ENCODE peak calls at places on chromosomes 4 and X, in eight cellular contexts. One of them, this sample, is unnamed. For H3K9me3 and H3K27me3, the result is how much of the 10 kb centered on the place peaks cover.

GRCh38 chrX:10041383-10041782 is 74.2 kb downstream of the CLDN34 start:
- DNase-seq in ovary: no peak
- DNase-seq in tibial nerve: no peak
- DNase-seq in tibial artery: no peak
- DNase-seq in right lobe of liver: no peak
- DNase-seq in CD4-positive, alpha-beta T cell: no peak
- DNase-seq in cardiac muscle cell: no peak
- DNase-seq in K562: no peak
- DNase-seq in this sample: no peak

GRCh38 chr4:166174717-166175510 is 301.9 kb downstream of the TLL1 start:
- DNase-seq in ovary: no peak
- DNase-seq in tibial nerve: no peak
- DNase-seq in tibial artery: no peak
- DNase-seq in right lobe of liver: no peak
- DNase-seq in CD4-positive, alpha-beta T cell: no peak
- DNase-seq in cardiac muscle cell: peak
- DNase-seq in K562: no peak
- DNase-seq in this sample: no peak

GRCh38 chr4:174764105-174764729 is 64.8 kb downstream of the GLRA3 start:
- DNase-seq in ovary: no peak
- DNase-seq in tibial nerve: no peak
- DNase-seq in tibial artery: no peak
- DNase-seq in right lobe of liver: no peak
- DNase-seq in CD4-positive, alpha-beta T cell: no peak
- DNase-seq in cardiac muscle cell: peak
- DNase-seq in K562: peak
- DNase-seq in this sample: no peak

GRCh38 chrX:74061879-74062278 is 242.1 kb upstream of the ZCCHC13 start:
- DNase-seq in ovary: no peak
- DNase-seq in tibial nerve: no peak
- DNase-seq in tibial artery: no peak
- DNase-seq in right lobe of liver: no peak
- DNase-seq in CD4-positive, alpha-beta T cell: no peak
- DNase-seq in cardiac muscle cell: no peak
- DNase-seq in K562: no peak
- DNase-seq in this sample: no peak

GRCh38 chrX:23317799-23318724 is 16.6 kb upstream of the PTCHD1 start:
- DNase-seq in ovary: no peak
- DNase-seq in tibial nerve: no peak
- DNase-seq in tibial artery: no peak
- DNase-seq in right lobe of liver: no peak
- DNase-seq in CD4-positive, alpha-beta T cell: peak
- DNase-seq in cardiac muscle cell: peak
- DNase-seq in K562: peak
- DNase-seq in this sample: no peak

GRCh38 chrX:2266445-2267349 is 234.1 kb downstream of the DHRSX start:
- DNase-seq in ovary: no peak
- DNase-seq in tibial nerve: no peak
- DNase-seq in tibial artery: no peak
- DNase-seq in right lobe of liver: no peak
- DNase-seq in CD4-positive, alpha-beta T cell: no peak
- DNase-seq in cardiac muscle cell: no peak
- DNase-seq in K562: no peak
- DNase-seq in this sample: no peak

GRCh38 chrX:115345654-115346014 is 56.1 kb downstream of the LUZP4 start:
- DNase-seq in ovary: no peak
- DNase-seq in tibial nerve: no peak
- DNase-seq in tibial artery: no peak
- DNase-seq in right lobe of liver: no peak
- DNase-seq in CD4-positive, alpha-beta T cell: no peak
- DNase-seq in cardiac muscle cell: no peak
- DNase-seq in K562: no peak
- DNase-seq in this sample: no peak

GRCh38 chr4:3297066-3297859 is 4.4 kb downstream of the RGS12 start:
- DNase-seq in ovary: no peak
- DNase-seq in tibial nerve: no peak
- DNase-seq in tibial artery: peak
- DNase-seq in right lobe of liver: peak
- DNase-seq in CD4-positive, alpha-beta T cell: no peak
- DNase-seq in cardiac muscle cell: no peak
- DNase-seq in K562: no peak
- DNase-seq in this sample: no peak

GRCh38 chrX:129318375-129318774 is 204.9 kb downstream of the SMARCA1 start:
- DNase-seq in ovary: no peak
- DNase-seq in tibial nerve: no peak
- DNase-seq in tibial artery: no peak
- DNase-seq in right lobe of liver: no peak
- DNase-seq in CD4-positive, alpha-beta T cell: no peak
- DNase-seq in cardiac muscle cell: peak
- DNase-seq in K562: no peak
- DNase-seq in this sample: no peak

GRCh38 chr4:150593996-150594395 is 12.0 kb downstream of the MAB21L2 start:
- DNase-seq in ovary: no peak
- DNase-seq in tibial nerve: no peak
- DNase-seq in tibial artery: no peak
- DNase-seq in right lobe of liver: no peak
- DNase-seq in CD4-positive, alpha-beta T cell: no peak
- DNase-seq in cardiac muscle cell: peak
- DNase-seq in K562: no peak
- DNase-seq in this sample: no peak

GRCh38 chr4:180767330-180767729 is 1475.9 kb upstream of the TENM3 start:
- DNase-seq in ovary: no peak
- DNase-seq in tibial nerve: no peak
- DNase-seq in tibial artery: no peak
- DNase-seq in right lobe of liver: no peak
- DNase-seq in CD4-positive, alpha-beta T cell: no peak
- DNase-seq in cardiac muscle cell: no peak
- DNase-seq in K562: no peak
- DNase-seq in this sample: no peak

DNA sequence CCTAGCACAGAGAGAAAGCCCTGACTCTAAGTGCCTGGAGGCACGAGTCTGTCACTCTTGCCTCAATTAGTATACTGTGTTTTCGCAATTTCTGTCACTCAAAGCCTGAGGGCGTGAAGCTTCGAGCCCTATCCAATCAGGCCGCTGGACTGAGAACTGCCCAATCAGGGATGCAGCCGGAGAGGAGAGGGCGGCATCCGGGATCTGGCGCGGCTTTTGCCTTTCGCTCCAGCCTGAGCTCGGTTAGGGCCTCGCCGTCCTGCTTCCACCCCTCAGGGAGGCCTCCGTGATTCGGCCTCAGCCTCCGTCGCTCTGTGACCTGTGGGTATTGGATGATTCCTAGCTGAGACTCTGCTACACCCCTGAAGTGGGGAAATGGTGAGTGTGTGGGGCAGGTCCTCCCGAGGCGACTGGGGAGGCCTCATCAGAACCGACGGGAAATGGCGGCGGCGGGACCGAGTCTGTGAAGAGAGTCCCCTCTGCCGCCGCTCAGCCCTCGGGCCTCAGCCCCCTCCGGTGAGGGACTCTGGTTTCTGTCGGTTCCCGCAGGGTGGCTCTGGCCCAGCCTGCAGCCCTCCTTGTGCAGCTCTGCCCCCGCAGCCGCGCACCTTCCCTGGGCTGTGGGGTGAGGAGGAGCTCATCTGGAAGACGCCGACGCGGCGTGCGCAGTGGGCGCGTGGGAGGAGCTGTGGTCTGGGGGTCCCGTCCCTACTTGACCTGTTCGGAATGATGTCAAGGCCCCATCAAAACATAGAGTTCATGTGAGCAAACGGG is 48.5 kb downstream of the ZNF141 start:
- DNase-seq in ovary: no peak
- DNase-seq in tibial nerve: no peak
- DNase-seq in tibial artery: no peak
- DNase-seq in right lobe of liver: no peak
- DNase-seq in CD4-positive, alpha-beta T cell: no peak
- DNase-seq in cardiac muscle cell: no peak
- DNase-seq in K562: no peak
- DNase-seq in this sample: no peak
- H3K9me3 ChIP-seq in ovary: under half
- H3K9me3 ChIP-seq in tibial nerve: half or more
- H3K9me3 ChIP-seq in tibial artery: half or more
- H3K9me3 ChIP-seq in right lobe of liver: under half
- H3K9me3 ChIP-seq in CD4-positive, alpha-beta T cell: half or more
- H3K9me3 ChIP-seq in cardiac muscle cell: under half
- H3K9me3 ChIP-seq in K562: under half
- H3K9me3 ChIP-seq in this sample: under half

GRCh38 chrX:35722128-35722527 is 76.0 kb upstream of the MAGEB16 start:
- DNase-seq in ovary: no peak
- DNase-seq in tibial nerve: no peak
- DNase-seq in tibial artery: no peak
- DNase-seq in right lobe of liver: no peak
- DNase-seq in CD4-positive, alpha-beta T cell: no peak
- DNase-seq in cardiac muscle cell: no peak
- DNase-seq in K562: no peak
- DNase-seq in this sample: no peak
- H3K27me3 ChIP-seq in ovary: under half
- H3K27me3 ChIP-seq in tibial nerve: under half
- H3K27me3 ChIP-seq in tibial artery: under half
- H3K27me3 ChIP-seq in right lobe of liver: under half
- H3K27me3 ChIP-seq in CD4-positive, alpha-beta T cell: under half
- H3K27me3 ChIP-seq in cardiac muscle cell: under half
- H3K27me3 ChIP-seq in K562: under half
- H3K27me3 ChIP-seq in this sample: under half

GRCh38 chr4:14768449-14768848 is 233.8 kb upstream of the CPEB2 start:
- DNase-seq in ovary: no peak
- DNase-seq in tibial nerve: no peak
- DNase-seq in tibial artery: no peak
- DNase-seq in right lobe of liver: no peak
- DNase-seq in CD4-positive, alpha-beta T cell: no peak
- DNase-seq in cardiac muscle cell: no peak
- DNase-seq in K562: no peak
- DNase-seq in this sample: no peak
- H3K9me3 ChIP-seq in ovary: under half
- H3K9me3 ChIP-seq in tibial nerve: under half
- H3K9me3 ChIP-seq in tibial artery: under half
- H3K9me3 ChIP-seq in right lobe of liver: under half
- H3K9me3 ChIP-seq in CD4-positive, alpha-beta T cell: under half
- H3K9me3 ChIP-seq in cardiac muscle cell: under half
- H3K9me3 ChIP-seq in K562: under half
- H3K9me3 ChIP-seq in this sample: under half

GRCh38 chr4:142293536-142293935 is 552.6 kb downstream of the INPP4B start:
- DNase-seq in ovary: no peak
- DNase-seq in tibial nerve: no peak
- DNase-seq in tibial artery: no peak
- DNase-seq in right lobe of liver: no peak
- DNase-seq in CD4-positive, alpha-beta T cell: no peak
- DNase-seq in cardiac muscle cell: peak
- DNase-seq in K562: no peak
- DNase-seq in this sample: no peak
- H3K27me3 ChIP-seq in ovary: under half
- H3K27me3 ChIP-seq in tibial nerve: under half
- H3K27me3 ChIP-seq in tibial artery: under half
- H3K27me3 ChIP-seq in right lobe of liver: under half
- H3K27me3 ChIP-seq in CD4-positive, alpha-beta T cell: under half
- H3K27me3 ChIP-seq in cardiac muscle cell: under half
- H3K27me3 ChIP-seq in K562: under half
- H3K27me3 ChIP-seq in this sample: under half

GRCh38 chr4:44772340-44772739 is 46.0 kb upstream of the GNPDA2 start:
- DNase-seq in ovary: no peak
- DNase-seq in tibial nerve: no peak
- DNase-seq in tibial artery: no peak
- DNase-seq in right lobe of liver: no peak
- DNase-seq in CD4-positive, alpha-beta T cell: no peak
- DNase-seq in cardiac muscle cell: no peak
- DNase-seq in K562: no peak
- DNase-seq in this sample: no peak
- H3K9me3 ChIP-seq in ovary: under half
- H3K9me3 ChIP-seq in tibial nerve: under half
- H3K9me3 ChIP-seq in tibial artery: under half
- H3K9me3 ChIP-seq in right lobe of liver: under half
- H3K9me3 ChIP-seq in CD4-positive, alpha-beta T cell: under half
- H3K9me3 ChIP-seq in cardiac muscle cell: under half
- H3K9me3 ChIP-seq in K562: under half
- H3K9me3 ChIP-seq in this sample: under half

DNA sequence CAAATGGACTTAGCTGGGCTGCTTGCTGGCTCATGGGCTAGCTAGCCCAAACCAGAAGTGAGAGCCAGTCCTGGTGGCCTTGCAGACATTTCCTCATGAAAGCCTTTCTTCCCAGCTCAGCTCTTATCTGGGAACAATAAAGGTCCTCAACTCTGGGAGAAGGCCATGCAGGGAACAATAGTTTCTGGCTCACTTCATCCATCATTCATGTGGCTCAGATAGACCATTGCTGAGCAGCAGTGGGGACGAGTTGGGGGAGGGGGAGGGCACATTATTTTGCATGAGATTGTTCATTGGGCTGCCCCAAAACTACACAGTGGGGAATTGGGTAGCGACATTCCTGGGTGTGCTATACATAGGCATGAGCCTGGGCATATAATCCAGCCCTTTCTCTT is 47.6 kb downstream of the NHSL2 start:
- DNase-seq in ovary: no peak
- DNase-seq in tibial nerve: no peak
- DNase-seq in tibial artery: no peak
- DNase-seq in right lobe of liver: no peak
- DNase-seq in CD4-positive, alpha-beta T cell: no peak
- DNase-seq in cardiac muscle cell: peak
- DNase-seq in K562: no peak
- DNase-seq in this sample: no peak
- H3K27me3 ChIP-seq in ovary: under half
- H3K27me3 ChIP-seq in tibial nerve: under half
- H3K27me3 ChIP-seq in tibial artery: under half
- H3K27me3 ChIP-seq in right lobe of liver: under half
- H3K27me3 ChIP-seq in CD4-positive, alpha-beta T cell: under half
- H3K27me3 ChIP-seq in cardiac muscle cell: under half
- H3K27me3 ChIP-seq in K562: under half
- H3K27me3 ChIP-seq in this sample: under half

DNA sequence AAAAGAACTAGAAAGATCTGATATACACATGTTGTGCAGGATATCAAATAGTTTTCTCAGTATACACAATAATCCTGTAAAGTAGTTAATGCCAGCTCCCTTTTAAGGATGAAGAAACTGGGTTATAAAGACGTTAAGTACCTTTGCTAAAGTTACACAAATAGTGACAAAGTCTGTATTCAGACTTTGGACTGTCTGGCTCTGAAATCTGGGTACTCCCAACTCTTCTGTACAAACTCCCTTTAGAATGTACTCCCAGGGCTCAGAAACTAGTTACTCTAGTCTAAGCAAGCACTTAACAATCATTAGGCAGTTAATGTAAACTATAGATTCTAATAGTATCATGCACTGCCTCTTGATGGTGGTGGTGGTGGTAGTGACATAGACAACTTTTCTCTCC is 7.2 kb downstream of the GPRASP3 start:
- DNase-seq in ovary: no peak
- DNase-seq in tibial nerve: no peak
- DNase-seq in tibial artery: no peak
- DNase-seq in right lobe of liver: no peak
- DNase-seq in CD4-positive, alpha-beta T cell: no peak
- DNase-seq in cardiac muscle cell: no peak
- DNase-seq in K562: no peak
- DNase-seq in this sample: no peak
- H3K9me3 ChIP-seq in ovary: under half
- H3K9me3 ChIP-seq in tibial nerve: under half
- H3K9me3 ChIP-seq in tibial artery: under half
- H3K9me3 ChIP-seq in right lobe of liver: under half
- H3K9me3 ChIP-seq in CD4-positive, alpha-beta T cell: under half
- H3K9me3 ChIP-seq in cardiac muscle cell: under half
- H3K9me3 ChIP-seq in K562: under half
- H3K9me3 ChIP-seq in this sample: under half